ENCODE peak calls at places on chromosomes 3 and 15, in five cellular contexts. Q, T, D, P and L are unnamed samples. For H3K4me1, the result is how much of the 10 kb centered on the place peaks cover.

GRCh38 chr3:45191924-45192417 is 34.1 kb downstream of the TMEM158 start:
- DNase-seq in T (no peak), Q (no peak), P (no peak), D (no peak), L (no peak)

GRCh38 chr15:61195116-61196002 is 33.7 kb downstream of the RORA start:
- DNase-seq in T (no peak), Q (peak), D (peak), P (no peak), L (no peak)

GRCh38 chr3:44682182-44682896 is 30.1 kb upstream of the ZNF502 start:
- DNase-seq in P (no peak), Q (peak), T (no peak), D (no peak), L (no peak)

GRCh38 chr3:55264933-55265332 is 222.2 kb downstream of the WNT5A start:
- DNase-seq in Q (no peak), T (no peak), D (no peak), P (no peak), L (no peak)

GRCh38 chr15:70722266-70723123 is 40.9 kb downstream of the UACA start:
- DNase-seq in P (peak), T (no peak), D (no peak), Q (peak), L (peak)

GRCh38 chr3:124639406-124640237 is 90.6 kb upstream of the UMPS start:
- DNase-seq in D (no peak), T (no peak), Q (no peak), P (no peak), L (peak)

GRCh38 chr15:56492786-56493555 is 28.0 kb upstream of the MNS1 start:
- DNase-seq in T (no peak), D (no peak), Q (no peak), P (no peak), L (no peak)

GRCh38 chr3:141414800-141415462 is 46.6 kb downstream of the ZBTB38 start:
- DNase-seq in P (no peak), Q (no peak), D (no peak), T (no peak), L (no peak)

GRCh38 chr3:158105124-158105709 is 1.0 kb downstream of the SHOX2 start:
- DNase-seq in Q (no peak), T (no peak), P (no peak), D (no peak), L (no peak)

GRCh38 chr15:74793135-74794028 is 11.5 kb downstream of the CSK start:
- DNase-seq in Q (no peak), T (peak), P (peak), D (no peak), L (peak)

GRCh38 chr15:56353119-56353518 is 12.1 kb upstream of the TEX9 start:
- DNase-seq in T (no peak), Q (no peak), D (no peak), P (no peak), L (no peak)

GRCh38 chr3:101695779-101696372 is 9.4 kb upstream of the RPL24 start:
- DNase-seq in T (peak), P (peak), Q (peak), D (peak), L (peak)

GRCh38 chr3:95289295-95289694 is 1226.4 kb downstream of the NSUN3 start:
- DNase-seq in D (no peak), T (no peak), Q (no peak), P (no peak), L (no peak)

GRCh38 chr15:36682091-36682490 is 102.7 kb downstream of the CDIN1 start:
- DNase-seq in T (no peak), D (no peak), P (no peak), Q (peak), L (no peak)

GRCh38 chr15:67276666-67277065 is 22.1 kb downstream of the IQCH start:
- DNase-seq in D (no peak), T (no peak), P (no peak), Q (no peak), L (no peak)

GRCh38 chr3:87053548-87053947 is 62.6 kb upstream of the VGLL3 start:
- DNase-seq in D (no peak), P (no peak), T (no peak), Q (no peak), L (no peak)

GRCh38 chr3:124396397-124396796 is 333.9 kb upstream of the UMPS start:
- DNase-seq in Q (no peak), D (no peak), P (no peak), T (no peak), L (no peak)

GRCh38 chr3:99633887-99634558 is 4.4 kb upstream of the COL8A1 start:
- DNase-seq in Q (peak), T (no peak), P (no peak), D (no peak), L (no peak)

GRCh38 chr3:191768421-191768820 is 307.5 kb downstream of the PYDC2 start:
- DNase-seq in Q (no peak), P (no peak), T (no peak), D (no peak), L (no peak)

GRCh38 chr3:169311366-169311765 is 352.1 kb downstream of the MECOM start:
- DNase-seq in T (no peak), Q (peak), D (no peak), P (no peak), L (no peak)

GRCh38 chr3:14523792-14524191 is 16.4 kb downstream of the GRIP2 start:
- DNase-seq in Q (no peak), T (no peak), P (no peak), D (no peak), L (no peak)

GRCh38 chr15:78321041-78321570 is 19.0 kb upstream of the CRABP1 start:
- DNase-seq in T (no peak), Q (no peak), D (no peak), P (no peak), L (no peak)

GRCh38 chr3:194381460-194381875 is 11.9 kb upstream of the LRRC15 start:
- DNase-seq in P (no peak), Q (no peak), D (no peak), T (no peak), L (no peak)

GRCh38 chr3:37715976-37716375 is 145.7 kb upstream of the CTDSPL start:
- DNase-seq in D (no peak), T (no peak), Q (no peak), P (no peak), L (no peak)

GRCh38 chr3:177771780-177772179 is 574.5 kb upstream of the TBL1XR1 start:
- DNase-seq in T (no peak), D (no peak), Q (no peak), P (no peak), L (no peak)
- H3K27ac ChIP-seq in T (no peak), D (no peak), Q (no peak), P (no peak), L (no peak)

DNA sequence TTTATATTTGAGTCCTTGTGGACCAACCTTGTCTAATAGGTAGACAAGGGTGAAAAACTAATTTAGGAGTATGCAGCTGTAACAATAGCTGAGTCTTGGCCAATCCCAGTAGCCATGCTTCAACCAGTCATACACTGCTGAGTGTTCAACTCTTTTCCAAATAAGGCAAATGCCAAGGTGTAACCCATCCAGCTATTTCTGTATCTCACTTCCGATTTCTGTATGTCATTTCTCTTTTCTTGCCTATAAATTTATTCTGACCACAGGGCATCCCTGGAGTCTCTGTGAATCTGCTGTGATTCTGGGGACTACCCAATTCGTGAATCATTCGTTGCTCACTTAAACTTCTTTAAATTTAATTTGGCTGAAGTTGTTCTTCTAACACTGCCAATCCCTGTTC is 93.2 kb downstream of the MAGI1 start:
- DNase-seq in Q (no peak), P (no peak), D (no peak), T (no peak), L (no peak)
- H3K4me1 ChIP-seq in Q (under half), P (under half), D (under half), T (under half), L (under half)

GRCh38 chr15:41567261-41567660 is 8.2 kb downstream of the TYRO3 start:
- DNase-seq in D (no peak), T (no peak), P (no peak), Q (no peak), L (no peak)

GRCh38 chr15:41570764-41571163 is 11.8 kb downstream of the TYRO3 start:
- DNase-seq in Q (no peak), T (no peak), D (no peak), P (no peak), L (no peak)

GRCh38 chr15:41566121-41566885 is 7.3 kb downstream of the TYRO3 start:
- DNase-seq in T (no peak), Q (no peak), D (no peak), P (no peak), L (no peak)

GRCh38 chr15:41567870-41568269 is 8.9 kb downstream of the TYRO3 start:
- DNase-seq in D (peak), Q (no peak), T (no peak), P (no peak), L (no peak)

DNA sequence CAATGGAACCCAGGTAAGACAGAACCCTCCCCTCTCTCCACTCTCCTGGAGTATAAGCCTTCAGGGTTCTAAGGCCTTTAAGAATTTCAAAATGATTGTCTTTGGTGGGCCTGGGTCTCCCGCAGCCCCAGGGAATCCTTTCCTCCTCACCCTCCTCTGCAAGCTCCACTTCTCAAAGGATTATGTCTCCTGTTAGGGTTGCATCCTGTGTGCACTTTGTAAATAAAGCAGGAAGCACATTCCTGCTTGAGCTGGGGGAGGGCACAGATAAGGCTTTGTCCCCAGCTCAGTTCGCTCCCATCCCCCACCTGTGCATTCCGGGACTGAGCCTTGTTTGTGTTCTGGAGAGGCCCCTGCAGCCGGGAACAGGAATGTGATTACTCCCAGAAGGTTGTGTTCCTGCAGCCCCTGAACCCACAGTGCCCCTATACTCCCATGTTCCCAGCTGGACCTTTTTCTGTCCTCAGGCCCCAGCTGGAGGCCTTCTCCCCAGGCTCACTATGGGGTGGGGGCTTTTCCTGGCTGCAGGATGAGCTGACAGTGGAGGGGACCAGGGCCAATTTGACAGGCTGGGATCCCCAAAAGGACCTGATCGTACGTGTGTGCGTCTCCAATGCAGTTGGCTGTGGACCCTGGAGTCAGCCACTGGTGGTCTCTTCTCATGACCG is 9.5 kb downstream of the TYRO3 start:
- DNase-seq in T (no peak), P (no peak), Q (peak), D (peak), L (no peak)
- H3K27ac ChIP-seq in T (no peak), P (peak), Q (no peak), D (peak), L (no peak)

DNA sequence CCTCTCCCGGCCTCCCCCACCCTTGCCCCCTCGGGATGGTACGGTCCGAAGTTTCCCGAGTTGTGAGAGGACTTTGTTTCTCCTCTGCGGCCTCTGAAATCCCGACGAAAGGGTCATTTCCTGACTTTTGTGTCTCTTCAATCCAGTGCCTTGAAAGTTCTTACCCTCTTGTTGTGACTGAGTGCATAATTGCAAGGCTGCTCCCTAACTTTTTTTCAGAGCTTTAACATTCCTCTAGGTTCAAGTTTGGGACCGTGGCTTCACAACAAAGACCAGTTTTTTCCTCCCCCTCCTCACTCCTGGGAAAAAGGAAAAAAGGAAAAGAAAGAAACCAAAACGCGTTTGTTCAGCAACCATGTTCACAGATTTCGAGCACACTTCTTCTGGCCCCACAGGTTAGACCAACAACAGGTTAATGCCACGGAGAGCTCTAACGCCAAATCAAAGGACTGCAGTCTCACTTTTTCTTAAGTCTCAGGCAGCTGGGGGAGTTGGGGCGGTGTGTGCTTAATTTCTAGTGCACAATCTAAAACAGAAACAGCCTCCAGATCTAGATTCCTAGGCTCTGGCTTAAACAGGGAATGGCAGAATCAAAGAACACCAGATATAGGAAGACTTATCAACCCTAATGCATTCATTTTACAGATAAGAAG is 139.0 kb downstream of the TMCO5A start:
- DNase-seq in P (no peak), D (no peak), Q (peak), T (no peak), L (no peak)
- H3K4me1 ChIP-seq in P (under half), D (under half), Q (under half), T (under half), L (under half)

DNA sequence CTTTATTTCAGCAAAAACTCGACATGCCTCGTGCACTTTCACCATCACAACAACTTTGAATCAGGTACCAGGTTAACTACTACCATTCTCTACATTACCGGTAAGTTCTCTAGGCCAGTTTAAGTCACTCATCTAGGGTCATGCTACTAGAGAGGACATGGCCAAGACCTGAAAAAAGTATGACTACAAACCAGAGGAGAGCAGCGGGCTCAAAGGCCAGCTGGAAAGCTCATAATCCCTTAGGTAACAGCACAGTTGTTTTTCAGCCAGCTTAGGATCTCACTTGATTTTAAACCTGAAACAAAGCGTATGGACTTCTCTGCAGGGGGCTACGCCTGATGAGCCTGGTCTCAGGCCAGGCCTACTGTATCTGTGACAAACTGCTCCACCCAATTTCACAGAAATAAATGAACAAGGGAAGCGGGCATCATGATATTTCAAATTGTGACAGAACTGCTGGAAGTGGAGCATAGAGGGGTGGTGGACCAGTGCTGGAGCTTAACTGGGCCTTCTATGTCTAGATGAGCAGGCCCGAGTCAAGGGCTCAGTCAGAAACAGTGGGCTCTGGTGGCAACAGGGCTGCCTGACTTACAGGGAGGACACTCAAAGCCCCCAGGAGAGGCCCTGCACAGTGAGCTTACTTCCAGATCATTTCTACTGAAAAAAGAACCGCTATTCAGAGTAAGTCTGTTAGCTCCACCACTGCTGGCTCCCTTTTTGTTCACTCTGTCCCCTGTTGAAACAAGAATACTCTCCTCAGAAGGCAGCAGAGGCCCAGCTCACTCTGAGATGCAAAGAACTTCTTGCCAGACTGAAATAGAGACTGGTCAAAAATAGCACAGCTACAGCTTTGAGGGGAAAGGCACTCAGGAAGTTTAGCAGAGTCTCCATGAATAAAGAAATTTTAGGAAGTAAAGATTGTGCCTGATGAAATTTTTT is 47.0 kb downstream of the LRIG1 start:
- DNase-seq in P (no peak), Q (no peak), T (no peak), D (no peak), L (no peak)
- H3K27ac ChIP-seq in P (no peak), Q (no peak), T (no peak), D (no peak), L (no peak)